ENCODE peak calls at places on chromosomes 16 and 17, in five cellular contexts. One of them, this sample, is unnamed.

GRCh38 chr16:71460246-71460645 is 1.8 kb downstream of the ZNF23 start:
- DNase-seq in BJ: peak; percentile 79
- DNase-seq in GM12865: no peak
- DNase-seq in cardiac septum: no peak
- DNase-seq in mammary epithelial cell: peak; percentile 25
- DNase-seq in this sample: peak; percentile 78

GRCh38 chr17:40541060-40541872 is 24.0 kb downstream of the CCR7 start:
- DNase-seq in BJ: no peak
- DNase-seq in cardiac septum: no peak
- DNase-seq in mammary epithelial cell: no peak
- DNase-seq in GM12865: no peak
- DNase-seq in this sample: no peak

GRCh38 chr17:38970128-38970527 is 2.9 kb upstream of the FBXO47 start:
- DNase-seq in BJ: no peak
- DNase-seq in mammary epithelial cell: no peak
- DNase-seq in cardiac septum: no peak
- DNase-seq in GM12865: no peak
- DNase-seq in this sample: no peak

GRCh38 chr17:17906418-17907215 is 65.6 kb downstream of the TOM1L2 start:
- DNase-seq in BJ: no peak
- DNase-seq in GM12865: no peak
- DNase-seq in mammary epithelial cell: no peak
- DNase-seq in cardiac septum: peak; percentile 20
- DNase-seq in this sample: no peak

GRCh38 chr17:5027921-5028320 is 7.3 kb downstream of the SLC52A1 start:
- DNase-seq in mammary epithelial cell: no peak
- DNase-seq in cardiac septum: no peak
- DNase-seq in BJ: no peak
- DNase-seq in GM12865: no peak
- DNase-seq in this sample: no peak

GRCh38 chr16:80463776-80464175 is 77.0 kb upstream of the DYNLRB2 start:
- DNase-seq in GM12865: no peak
- DNase-seq in cardiac septum: no peak
- DNase-seq in BJ: no peak
- DNase-seq in mammary epithelial cell: no peak
- DNase-seq in this sample: no peak

GRCh38 chr16:50213939-50214519 is 52.3 kb upstream of the ADCY7 start:
- DNase-seq in GM12865: peak; percentile 67
- DNase-seq in BJ: no peak
- DNase-seq in cardiac septum: no peak
- DNase-seq in mammary epithelial cell: peak; percentile 46
- DNase-seq in this sample: peak; percentile 7

GRCh38 chr16:88784074-88784855 is 755 bp downstream of the PIEZO1 start:
- DNase-seq in cardiac septum: no peak
- DNase-seq in GM12865: peak; percentile 56
- DNase-seq in mammary epithelial cell: peak; percentile 78
- DNase-seq in BJ: no peak
- DNase-seq in this sample: peak; percentile 78

GRCh38 chr17:5283531-5284315 is 1.6 kb downstream of the RABEP1 start:
- DNase-seq in GM12865: no peak
- DNase-seq in BJ: no peak
- DNase-seq in cardiac septum: no peak
- DNase-seq in mammary epithelial cell: peak; percentile 24
- DNase-seq in this sample: peak; percentile 79